ENCODE peak calls at places on chromosomes 11 and 22, in four cellular contexts. J is trophoblast cell; H is CD8-positive, alpha-beta T cell; X is cardiac muscle cell. U is an unnamed sample. For H3K4me1, the result is how much of the 10 kb centered on the place peaks cover.

GRCh38 chr11:355581-356458 is 13.5 kb upstream of the B4GALNT4 start:
- DNase-seq in X (peak), H (peak), J (peak), U (peak)

GRCh38 chr11:112219476-112220232 is 6.6 kb upstream of the PTS start:
- DNase-seq in J (peak), H (peak), X (peak), U (no peak)

GRCh38 chr11:103803062-103803461 is 233.4 kb upstream of the DDI1 start:
- DNase-seq in X (peak), J (no peak), H (no peak), U (no peak)

GRCh38 chr11:44945639-44946038 is 5.0 kb downstream of the TP53I11 start:
- DNase-seq in J (no peak), X (peak), H (no peak), U (no peak)

GRCh38 chr11:17209939-17210245 is 2.1 kb upstream of the PIK3C2A start:
- DNase-seq in H (no peak), J (no peak), X (no peak), U (no peak)

GRCh38 chr22:17773606-17774205 is 563 bp downstream of the BID start:
- DNase-seq in X (peak), H (peak), J (peak), U (peak)

GRCh38 chr22:44359496-44360110 is 46.9 kb upstream of the SHISAL1 start:
- DNase-seq in X (no peak), J (no peak), H (no peak), U (no peak)

GRCh38 chr11:35893796-35894475 is 49.9 kb upstream of the LDLRAD3 start:
- DNase-seq in J (peak), H (no peak), X (peak), U (no peak)

GRCh38 chr11:71332046-71332445 is 79.7 kb upstream of the SHANK2 start:
- DNase-seq in X (no peak), H (no peak), J (no peak), U (no peak)

GRCh38 chr11:79437274-79437980 is 3.4 kb downstream of the TENM4 start:
- DNase-seq in X (peak), J (peak), H (no peak), U (peak)

GRCh38 chr11:121035823-121036222 is 11.9 kb downstream of the TBCEL start:
- DNase-seq in H (no peak), X (peak), J (no peak), U (no peak)

GRCh38 chr11:130772266-130773227 is 143.7 kb downstream of the SNX19 start:
- DNase-seq in J (no peak), X (peak), H (no peak), U (no peak)

GRCh38 chr11:57646756-57647303 is 2.9 kb downstream of the YPEL4 start:
- DNase-seq in J (no peak), H (no peak), X (peak), U (peak)

GRCh38 chr22:49807129-49807528 is 20.5 kb downstream of the BRD1 start:
- DNase-seq in J (no peak), X (no peak), H (no peak), U (no peak)

GRCh38 chr11:26958650-26959049 is 35.3 kb upstream of the FIBIN start:
- DNase-seq in J (no peak), H (no peak), X (no peak), U (no peak)

GRCh38 chr11:69300124-69301032 is 6.4 kb downstream of the MYEOV start:
- DNase-seq in X (no peak), J (no peak), H (no peak), U (no peak)
- H3K4me1 ChIP-seq in X (under half), J (under half), H (under half), U (half or more)

GRCh38 chr22:41772198-41772597 is 28.3 kb upstream of the CCDC134 start:
- DNase-seq in X (no peak), H (no peak), J (peak), U (no peak)
- H3K4me1 ChIP-seq in X (under half), H (under half), J (under half), U (under half)

DNA sequence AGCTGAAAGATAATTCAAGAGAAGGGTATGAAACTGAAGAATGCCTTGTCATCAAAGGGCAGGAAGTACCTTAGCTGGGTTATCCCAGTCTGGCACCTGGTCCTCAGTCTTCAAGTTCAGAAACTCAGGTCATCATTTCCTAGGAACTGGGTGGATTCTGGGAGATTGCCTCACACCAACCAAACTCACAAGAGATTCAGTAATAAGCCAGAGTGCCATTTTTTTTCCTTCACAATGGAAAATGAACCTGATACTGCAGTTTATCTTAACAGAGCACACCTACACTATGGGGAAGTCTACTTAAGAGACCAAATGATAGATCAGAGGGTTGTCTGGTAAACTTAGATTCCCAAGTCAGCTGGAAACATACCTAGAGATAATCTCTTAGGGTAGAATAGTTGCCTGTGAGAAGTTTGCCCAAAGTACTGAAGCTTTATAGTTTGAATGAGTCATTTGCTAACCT is 3.8 kb upstream of the BUD13 start:
- DNase-seq in J (peak), X (no peak), H (no peak), U (no peak)
- H3K4me1 ChIP-seq in J (under half), X (under half), H (under half), U (under half)

GRCh38 chr22:39468487-39469325 is 11.9 kb downstream of the MGAT3 start:
- DNase-seq in H (no peak), J (no peak), X (no peak), U (no peak)
- H3K4me1 ChIP-seq in H (under half), J (half or more), X (under half), U (half or more)

U was measured in upper lobe of left lung.